ENCODE peak calls at places on chromosomes 5 and 9, in four cellular contexts. Y is lower lobe of right lung, P is transverse colon, U is WTC11. R is an unnamed sample.

GRCh38 chr5:93572773-93573626 is 8.0 kb downstream of the NR2F1-AS1 start:
- DNase-seq in Y (no peak), P (no peak), U (peak), R (peak)

GRCh38 chr5:148730955-148731898 is 76.9 kb upstream of the HTR4 start:
- DNase-seq in Y (peak), P (peak), U (peak), R (no peak)

GRCh38 chr5:71621268-71621667 is 34.1 kb downstream of the MCCC2 start:
- DNase-seq in Y (no peak), P (no peak), U (no peak), R (no peak)

GRCh38 chr9:105457560-105458294 is 9.9 kb downstream of the FSD1L start:
- DNase-seq in Y (no peak), P (no peak), U (no peak), R (no peak)

GRCh38 chr9:20683351-20684034 is 566 bp upstream of the FOCAD start:
- DNase-seq in Y (peak), P (peak), U (no peak), R (no peak)

GRCh38 chr9:14935917-14936316 is 25.7 kb upstream of the FREM1 start:
- DNase-seq in Y (no peak), P (no peak), U (no peak), R (no peak)

GRCh38 chr5:135312255-135312935 is 86.6 kb downstream of the MACROH2A1 start:
- DNase-seq in Y (no peak), P (no peak), U (no peak), R (no peak)

GRCh38 chr5:15683332-15683731 is 183.4 kb downstream of the FBXL7 start:
- DNase-seq in Y (no peak), P (peak), U (peak), R (no peak)

GRCh38 chr9:130414081-130414731 is 30.6 kb upstream of the ASS1 start:
- DNase-seq in Y (no peak), P (peak), U (no peak), R (no peak)

GRCh38 chr5:125289606-125290005 is 543.2 kb upstream of the ZNF608 start:
- DNase-seq in Y (no peak), P (no peak), U (no peak), R (no peak)

GRCh38 chr9:3699868-3700267 is 174.1 kb upstream of the RFX3 start:
- DNase-seq in Y (no peak), P (no peak), U (no peak), R (no peak)

GRCh38 chr5:37834542-37835399 is 5.1 kb downstream of the GDNF start:
- DNase-seq in Y (no peak), P (no peak), U (peak), R (no peak)

GRCh38 chr5:73989956-73990355 is 364.0 kb downstream of the ARHGEF28 start:
- DNase-seq in Y (no peak), P (no peak), U (no peak), R (no peak)

DNA sequence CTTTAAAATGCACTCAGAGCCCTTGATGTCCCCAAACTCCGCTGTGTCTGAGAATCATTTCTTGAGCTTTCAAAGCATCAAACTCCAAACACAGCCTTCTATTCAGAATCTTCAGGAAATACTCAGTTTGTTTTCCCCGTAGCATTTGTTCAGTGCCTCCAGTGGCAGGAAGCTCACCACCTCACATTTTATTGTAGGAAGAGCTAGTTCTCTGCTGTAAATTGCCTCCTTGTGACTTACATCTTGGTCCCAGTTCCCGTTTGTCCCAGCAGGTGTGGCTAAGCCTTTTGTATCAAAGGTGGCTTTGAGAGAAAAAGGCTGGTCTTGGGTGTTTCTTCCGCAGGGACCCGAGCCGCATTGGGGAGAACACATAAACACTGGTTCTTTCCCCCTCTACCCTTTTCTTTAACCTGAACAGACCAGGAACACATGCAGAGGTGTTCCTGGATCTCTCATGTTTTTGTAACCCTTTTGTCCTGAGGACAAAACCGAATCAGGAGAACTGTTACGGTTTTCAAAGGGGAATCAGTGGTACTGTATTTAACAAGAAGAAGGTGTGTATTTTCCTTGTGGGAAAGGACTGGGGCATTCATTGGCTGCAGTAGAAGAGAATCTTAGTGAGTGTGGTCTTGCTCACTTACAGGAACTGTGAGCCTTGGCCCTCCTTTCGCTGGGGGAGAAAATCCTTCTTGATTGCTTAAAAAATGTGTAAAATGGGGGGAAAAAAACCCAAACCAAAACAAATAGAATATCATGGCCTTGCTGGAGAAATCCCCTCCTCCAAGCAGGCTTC is 1.9 kb downstream of the OSMR start:
- DNase-seq in Y (no peak), P (no peak), U (no peak), R (no peak)
- TF ChIP-seq CTCF in Y (no peak), P (no peak), U (no peak), R (no peak)

GRCh38 chr5:138282918-138283742 is 8.7 kb upstream of the GFRA3 start:
- DNase-seq in Y (peak), P (peak), U (peak), R (no peak)
- TF ChIP-seq CTCF in Y (peak), P (peak), U (no peak), R (peak)

GRCh38 chr5:42896523-42896922 is 84.8 kb upstream of the SELENOP start:
- DNase-seq in Y (no peak), P (no peak), U (no peak), R (no peak)

GRCh38 chr5:42889311-42889933 is 77.7 kb upstream of the SELENOP start:
- DNase-seq in Y (peak), P (peak), U (peak), R (no peak)

GRCh38 chr5:42888771-42889170 is 77.1 kb upstream of the SELENOP start:
- DNase-seq in Y (no peak), P (no peak), U (no peak), R (no peak)

GRCh38 chr5:42898760-42899159 is 87.1 kb upstream of the SELENOP start:
- DNase-seq in Y (no peak), P (no peak), U (no peak), R (no peak)

GRCh38 chr5:42894057-42894456 is 82.4 kb upstream of the SELENOP start:
- DNase-seq in Y (no peak), P (no peak), U (peak), R (no peak)
- TF ChIP-seq CTCF in Y (peak), P (no peak), U (peak), R (peak)

DNA sequence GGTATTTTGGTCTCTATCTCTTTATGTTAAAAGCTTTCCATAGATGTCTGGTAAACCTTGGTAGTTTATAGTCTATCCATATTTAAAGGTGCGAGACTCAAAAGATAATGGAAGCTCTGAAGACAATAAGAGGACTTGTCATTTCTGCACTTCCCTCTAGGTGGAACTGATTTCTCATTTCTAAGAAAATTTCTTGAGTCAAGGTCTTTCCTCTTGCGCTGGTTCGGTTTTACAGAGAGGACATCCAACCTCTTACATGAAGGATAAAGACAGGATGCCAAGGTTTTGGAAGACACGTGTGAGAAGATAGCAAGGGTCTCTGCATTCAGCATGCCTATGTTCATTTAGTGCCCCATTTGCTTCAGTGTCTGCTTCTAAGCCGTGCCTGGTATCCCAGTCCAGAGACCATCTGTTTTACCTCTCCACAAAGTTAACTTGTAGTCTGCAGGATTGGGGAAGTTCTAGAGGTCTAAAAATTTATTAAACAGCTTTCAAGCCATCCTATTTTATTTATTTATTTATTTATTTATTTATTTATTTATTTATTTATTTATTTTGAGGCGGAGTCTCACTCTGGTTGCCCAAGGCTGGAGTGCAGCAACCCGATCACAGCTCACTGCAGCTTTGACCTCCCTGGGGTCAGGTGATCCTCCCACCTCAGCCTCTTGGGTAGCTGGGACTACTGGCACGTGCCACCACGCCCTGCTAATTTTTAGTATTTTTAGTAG is 41.6 kb downstream of the KIAA1191 start:
- DNase-seq in Y (no peak), P (no peak), U (no peak), R (no peak)
- TF ChIP-seq CTCF in Y (no peak), P (no peak), U (no peak), R (peak)

GRCh38 chr5:163079618-163080017 is 357.8 kb upstream of the CCNG1 start:
- DNase-seq in Y (no peak), P (no peak), U (peak), R (no peak)
- TF ChIP-seq CTCF in Y (no peak), P (no peak), U (peak), R (peak)

DNA sequence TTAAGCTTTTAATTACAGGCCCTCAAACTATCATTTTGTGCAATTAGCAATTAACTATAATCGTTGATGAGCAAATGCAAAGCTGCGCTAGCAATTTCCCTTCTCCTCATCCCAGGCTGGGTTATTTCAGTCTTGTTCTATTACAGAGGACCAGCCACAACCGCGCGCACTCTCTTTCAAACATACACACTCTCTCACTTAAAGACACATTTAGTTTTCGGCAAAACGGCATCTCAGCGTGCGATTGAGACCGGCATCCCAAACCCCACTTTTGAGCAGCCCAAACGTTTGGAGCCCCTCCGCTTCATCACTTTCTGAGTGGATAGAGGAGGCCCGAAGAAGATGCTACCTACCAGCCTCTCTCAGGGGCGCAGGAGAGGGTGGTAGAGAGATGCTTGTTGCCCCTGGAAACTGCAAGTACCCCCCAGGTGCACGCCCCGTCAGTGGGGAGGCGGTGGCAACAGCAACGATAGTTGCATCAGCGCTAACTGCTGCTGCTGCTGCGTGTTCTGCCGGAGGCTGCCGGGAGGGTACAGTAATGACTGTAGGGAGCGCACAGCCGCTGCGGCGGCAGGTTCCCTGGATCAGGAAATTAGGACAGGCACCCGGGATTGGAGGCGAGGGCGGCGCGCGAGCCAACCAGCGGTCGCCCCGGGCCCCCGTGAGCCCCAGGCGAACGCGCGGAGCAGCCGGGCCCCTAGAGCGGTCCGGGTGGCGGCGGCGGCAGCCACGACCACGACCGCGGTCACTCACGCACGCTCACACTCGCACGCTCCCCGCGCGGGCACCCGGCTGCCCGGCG is 510 bp upstream of the VLDLR start:
- DNase-seq in Y (peak), P (peak), U (peak), R (peak)
- TF ChIP-seq CTCF in Y (no peak), P (no peak), U (no peak), R (peak)

GRCh38 chr9:27193886-27194285 is 84.9 kb downstream of the TEK start:
- DNase-seq in Y (no peak), P (no peak), U (no peak), R (no peak)
- TF ChIP-seq CTCF in Y (no peak), P (no peak), U (no peak), R (no peak)

GRCh38 chr5:41526699-41527098 is 16.3 kb upstream of the PLCXD3 start:
- DNase-seq in Y (no peak), P (no peak), U (no peak), R (no peak)

GRCh38 chr5:41519801-41520200 is 9.4 kb upstream of the PLCXD3 start:
- DNase-seq in Y (no peak), P (no peak), U (no peak), R (no peak)

GRCh38 chr5:41527201-41527779 is 16.9 kb upstream of the PLCXD3 start:
- DNase-seq in Y (no peak), P (no peak), U (no peak), R (no peak)

GRCh38 chr5:41522193-41522786 is 11.9 kb upstream of the PLCXD3 start:
- DNase-seq in Y (no peak), P (no peak), U (no peak), R (no peak)

GRCh38 chr5:41524174-41524573 is 13.8 kb upstream of the PLCXD3 start:
- DNase-seq in Y (no peak), P (no peak), U (peak), R (no peak)
- TF ChIP-seq CTCF in Y (peak), P (no peak), U (no peak), R (peak)

GRCh38 chr5:116573617-116574431 is 799 bp downstream of the SEMA6A start:
- DNase-seq in Y (peak), P (peak), U (peak), R (no peak)
- TF ChIP-seq CTCF in Y (no peak), P (no peak), U (no peak), R (no peak)

R was measured in chondrocyte.